ENCODE peak calls at places on chromosome 14, in six cellular contexts. G is sigmoid colon, Q is endodermal cell, X is PC-3, S is tibial nerve, J is A549. Y is an unnamed sample.

GRCh38 chr14:78985668-78986073 is 815.5 kb downstream of the NRXN3 start:
- DNase-seq in G (no peak), Q (peak), X (no peak), S (no peak), J (no peak), Y (no peak)

GRCh38 chr14:77607741-77608302 is 8.6 kb downstream of the SPTLC2 start:
- DNase-seq in G (no peak), Q (peak), X (no peak), S (no peak), J (no peak), Y (no peak)

GRCh38 chr14:61486930-61487495 is 165.6 kb downstream of the PRKCH start:
- DNase-seq in G (no peak), Q (no peak), X (no peak), S (no peak), J (no peak), Y (no peak)

GRCh38 chr14:101953151-101953550 is 11.2 kb upstream of the DYNC1H1 start:
- DNase-seq in G (peak), Q (no peak), X (no peak), S (no peak), J (no peak), Y (peak)

GRCh38 chr14:100900837-100901390 is 2.6 kb downstream of the RTL1 start:
- DNase-seq in G (peak), Q (peak), X (peak), S (no peak), J (peak), Y (peak)

GRCh38 chr14:62662811-62663477 is 382.3 kb downstream of the KCNH5 start:
- DNase-seq in G (no peak), Q (peak), X (no peak), S (no peak), J (no peak), Y (no peak)

GRCh38 chr14:52348796-52349195 is 34.7 kb downstream of the PTGER2 start:
- DNase-seq in G (no peak), Q (no peak), X (peak), S (no peak), J (no peak), Y (no peak)

GRCh38 chr14:77043177-77043983 is 14.9 kb upstream of the IRF2BPL start:
- DNase-seq in G (peak), Q (peak), X (peak), S (no peak), J (no peak), Y (no peak)

GRCh38 chr14:100314724-100315123 is 8.4 kb upstream of the SLC25A47 start:
- DNase-seq in G (no peak), Q (no peak), X (no peak), S (no peak), J (no peak), Y (no peak)

GRCh38 chr14:95220663-95221231 is 63.4 kb upstream of the DICER1 start:
- DNase-seq in G (peak), Q (peak), X (no peak), S (no peak), J (no peak), Y (no peak)

GRCh38 chr14:87491816-87492215 is 501.2 kb downstream of the GALC start:
- DNase-seq in G (no peak), Q (peak), X (peak), S (no peak), J (no peak), Y (no peak)

GRCh38 chr14:61474021-61474420 is 152.6 kb downstream of the PRKCH start:
- DNase-seq in G (no peak), Q (no peak), X (no peak), S (no peak), J (no peak), Y (no peak)

GRCh38 chr14:96752594-96752993 is 44.6 kb upstream of the VRK1 start:
- DNase-seq in G (no peak), Q (no peak), X (no peak), S (no peak), J (no peak), Y (no peak)

GRCh38 chr14:94917041-94917600 is 147.2 kb upstream of the GSC start:
- DNase-seq in G (no peak), Q (no peak), X (no peak), S (no peak), J (no peak), Y (no peak)

GRCh38 chr14:63641473-63642228 is at the start of gene WDR89:
- DNase-seq in G (peak), Q (peak), X (peak), S (peak), J (peak), Y (peak)

GRCh38 chr14:23556700-23557440 is 799 bp downstream of the THTPA start:
- DNase-seq in G (no peak), Q (no peak), X (peak), S (no peak), J (no peak), Y (no peak)

GRCh38 chr14:50836515-50836914 is 5.6 kb upstream of the NIN start:
- DNase-seq in G (no peak), Q (no peak), X (no peak), S (no peak), J (no peak), Y (no peak)
- H3K27ac ChIP-seq in G (no peak), Q (no peak), X (no peak), S (no peak), J (no peak), Y (no peak)

GRCh38 chr14:92798811-92799210 is 4.7 kb downstream of the GOLGA5 start:
- DNase-seq in G (no peak), Q (no peak), X (no peak), S (no peak), J (no peak), Y (no peak)

GRCh38 chr14:92800525-92800924 is 6.4 kb downstream of the GOLGA5 start:
- DNase-seq in G (no peak), Q (no peak), X (no peak), S (no peak), J (no peak), Y (no peak)

GRCh38 chr14:92800012-92800411 is 5.9 kb downstream of the GOLGA5 start:
- DNase-seq in G (no peak), Q (no peak), X (no peak), S (no peak), J (no peak), Y (no peak)

GRCh38 chr14:92794961-92795360 is 856 bp downstream of the GOLGA5 start:
- DNase-seq in G (no peak), Q (no peak), X (no peak), S (no peak), J (no peak), Y (no peak)

GRCh38 chr14:92797935-92798653 is 4.0 kb downstream of the GOLGA5 start:
- DNase-seq in G (no peak), Q (no peak), X (no peak), S (no peak), J (no peak), Y (no peak)
- TF ChIP-seq CTCF in G (no peak), Q (no peak), X (no peak), S (no peak), J (no peak), Y (no peak)

DNA sequence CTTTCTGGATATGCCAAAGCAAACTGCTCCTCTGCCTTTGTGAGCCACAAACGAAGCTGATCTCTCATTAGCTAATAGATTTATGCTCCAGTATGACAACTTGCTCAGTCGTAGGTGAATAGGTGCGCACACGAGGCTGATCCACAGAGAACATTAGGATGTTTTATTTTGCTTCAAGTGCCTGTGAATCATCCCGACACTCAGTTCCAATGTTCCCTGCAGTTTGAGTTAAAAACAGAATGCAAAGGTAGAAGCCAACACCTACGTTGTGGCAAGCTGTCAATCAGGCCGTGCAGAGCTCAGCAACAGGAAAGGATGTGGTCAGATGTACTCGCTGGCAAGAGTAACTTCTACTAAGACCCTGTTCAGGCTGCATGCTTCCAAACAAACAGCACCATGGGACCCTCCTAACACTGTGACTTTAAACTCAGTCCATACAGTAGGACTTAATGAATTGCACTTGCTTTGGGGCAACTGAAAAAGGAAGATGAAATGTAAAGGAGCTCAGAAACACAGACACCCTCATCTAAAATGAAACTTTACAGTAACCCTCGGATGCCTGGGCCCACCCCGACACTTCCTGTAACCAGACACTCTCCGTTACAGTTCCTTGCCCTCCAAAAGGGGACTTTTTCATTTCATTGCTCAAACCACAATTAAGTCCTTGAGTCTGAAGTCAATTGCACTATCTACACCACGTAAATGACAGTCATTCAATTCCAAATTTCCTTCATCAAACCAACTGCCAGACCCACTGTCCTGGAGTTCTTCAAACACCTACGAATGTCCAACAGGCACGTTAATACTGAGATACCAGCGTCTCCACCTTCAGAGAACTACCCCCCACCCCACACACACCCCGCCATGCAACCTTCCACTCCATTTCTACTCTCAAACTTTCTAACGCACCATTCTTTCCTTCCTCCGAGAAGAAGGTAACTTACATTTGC is 1.6 kb downstream of the CCDC88C start:
- DNase-seq in G (no peak), Q (peak), X (peak), S (no peak), J (no peak), Y (no peak)
- H3K27ac ChIP-seq in G (no peak), Q (no peak), X (peak), S (peak), J (no peak), Y (peak)

GRCh38 chr14:49688701-49689030 is 652 bp upstream of the POLE2 start:
- DNase-seq in G (no peak), Q (no peak), X (no peak), S (no peak), J (no peak), Y (no peak)

GRCh38 chr14:49687942-49688700 is at the start of gene POLE2:
- DNase-seq in G (peak), Q (peak), X (peak), S (peak), J (peak), Y (peak)

GRCh38 chr14:49692191-49692757 is 646 bp upstream of the KLHDC1 start:
- DNase-seq in G (no peak), Q (no peak), X (no peak), S (no peak), J (no peak), Y (no peak)

GRCh38 chr14:49691031-49691430 is 1.9 kb upstream of the KLHDC1 start:
- DNase-seq in G (no peak), Q (no peak), X (no peak), S (no peak), J (no peak), Y (no peak)

DNA sequence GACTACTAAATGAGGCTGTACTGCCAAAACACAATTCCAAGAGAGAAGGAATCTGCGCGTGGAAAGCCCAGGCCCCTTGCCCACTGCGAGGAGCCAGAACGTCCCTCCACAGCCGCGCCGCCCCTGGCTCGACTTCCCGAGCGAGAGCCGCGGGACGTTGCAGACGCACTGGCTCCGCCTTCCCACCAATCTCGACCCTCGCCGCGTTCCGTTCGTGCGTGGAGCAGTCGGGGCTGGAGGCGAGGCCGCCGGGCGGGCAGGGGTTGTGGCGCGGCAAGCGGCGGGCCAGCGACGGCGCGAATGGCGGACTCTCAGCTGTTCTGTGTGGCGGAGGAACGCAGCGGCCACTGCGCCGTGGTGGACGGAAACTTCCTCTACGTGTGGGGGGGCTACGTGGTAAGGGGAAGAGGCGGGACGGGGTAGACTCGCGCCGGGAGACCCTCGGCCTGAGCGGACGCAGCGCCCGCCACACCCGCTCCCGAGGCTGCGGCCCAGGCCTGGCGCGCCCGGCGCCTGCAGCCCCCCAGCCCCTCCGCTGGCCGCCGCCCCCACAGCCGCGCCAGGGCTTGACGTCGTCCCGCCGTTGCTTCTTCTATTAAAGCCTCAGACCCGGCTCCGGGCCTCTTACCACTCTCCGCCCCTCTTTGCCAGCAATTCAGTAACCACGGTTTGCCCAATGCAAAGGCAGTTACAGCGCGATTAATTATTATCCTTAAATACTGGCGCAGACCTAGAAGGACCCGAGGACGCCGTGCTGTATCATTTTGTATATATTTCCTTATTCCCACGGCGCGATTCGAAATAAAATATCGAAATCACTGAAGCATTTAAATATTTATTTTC is at the start of gene KLHDC1:
- DNase-seq in G (peak), Q (peak), X (peak), S (peak), J (peak), Y (peak)
- TF ChIP-seq CTCF in G (no peak), Q (no peak), X (no peak), S (no peak), J (no peak), Y (no peak)

GRCh38 chr14:58331111-58331510 is 32.8 kb downstream of the ARID4A start:
- DNase-seq in G (peak), Q (peak), X (peak), S (peak), J (peak), Y (peak)
- H3K27ac ChIP-seq in G (peak), Q (peak), X (no peak), S (peak), J (peak), Y (no peak)

DNA sequence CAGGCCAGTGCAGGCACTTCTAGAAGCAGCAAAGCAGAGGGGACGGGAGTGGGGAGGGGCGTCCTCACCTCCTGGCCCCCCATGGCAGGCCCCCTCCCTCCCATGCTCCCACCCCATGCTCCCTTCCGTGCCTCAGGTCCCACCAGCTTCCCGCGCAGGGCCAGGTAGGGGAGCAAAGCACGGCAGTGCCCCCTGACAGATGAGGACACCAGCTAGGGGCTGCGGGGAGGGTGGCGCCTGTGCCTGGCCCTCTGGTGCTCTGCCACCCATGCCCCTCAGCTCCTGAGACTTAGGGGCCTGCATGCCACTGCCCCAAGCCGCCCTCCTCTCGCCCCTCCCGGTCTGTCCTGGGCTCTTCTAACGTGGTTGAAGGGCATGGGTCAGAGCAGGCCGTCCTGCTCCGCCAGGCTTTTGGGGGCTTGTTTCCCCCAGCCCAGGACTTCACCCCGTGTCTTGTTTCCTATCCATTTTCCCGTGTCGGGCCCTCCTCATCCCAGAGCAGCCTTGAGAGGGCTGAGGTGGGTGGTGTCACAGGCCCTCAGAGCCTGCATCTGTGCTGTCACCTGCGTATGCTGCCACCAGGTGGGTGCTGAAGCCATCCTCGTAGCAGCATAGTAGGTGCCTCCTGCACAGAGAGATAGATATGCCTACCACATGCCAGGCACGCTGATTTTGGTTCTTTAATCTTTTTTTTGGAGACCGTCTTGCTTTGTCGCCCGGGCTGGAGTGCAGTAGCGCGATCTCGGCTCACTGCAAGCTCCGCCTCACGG is 10.2 kb downstream of the TRMT61A start:
- DNase-seq in G (no peak), Q (no peak), X (peak), S (no peak), J (no peak), Y (no peak)
- TF ChIP-seq CTCF in G (no peak), Q (peak), X (no peak), S (no peak), J (no peak), Y (no peak)

Y was measured in RWPE2.